ENCODE peak calls at places on chromosomes 7 and 10, in five cellular contexts. One of them, this sample, is unnamed.

GRCh38 chr10:17445400-17445998 is 8.9 kb downstream of the ST8SIA6 start:
- DNase-seq in posterior cingulate gyrus: no peak
- DNase-seq in gastrocnemius medialis: no peak
- DNase-seq in GM04504: no peak
- DNase-seq in activated naive CD4-positive, alpha-beta T cell: no peak
- DNase-seq in this sample: no peak

GRCh38 chr10:128546651-128547165 is 420.5 kb upstream of the MKI67 start:
- DNase-seq in activated naive CD4-positive, alpha-beta T cell: no peak
- DNase-seq in posterior cingulate gyrus: no peak
- DNase-seq in GM04504: no peak
- DNase-seq in gastrocnemius medialis: no peak
- DNase-seq in this sample: no peak

GRCh38 chr7:112138453-112138852 is 67.7 kb downstream of the DOCK4 start:
- DNase-seq in gastrocnemius medialis: no peak
- DNase-seq in posterior cingulate gyrus: no peak
- DNase-seq in activated naive CD4-positive, alpha-beta T cell: no peak
- DNase-seq in GM04504: no peak
- DNase-seq in this sample: no peak

GRCh38 chr10:124221356-124222297 is 128.2 kb upstream of the CHST15 start:
- DNase-seq in gastrocnemius medialis: no peak
- DNase-seq in posterior cingulate gyrus: no peak
- DNase-seq in activated naive CD4-positive, alpha-beta T cell: no peak
- DNase-seq in GM04504: no peak
- DNase-seq in this sample: peak

GRCh38 chr10:16828731-16829175 is 11.5 kb upstream of the RSU1 start:
- DNase-seq in GM04504: peak
- DNase-seq in activated naive CD4-positive, alpha-beta T cell: no peak
- DNase-seq in posterior cingulate gyrus: no peak
- DNase-seq in gastrocnemius medialis: no peak
- DNase-seq in this sample: peak

GRCh38 chr7:44267719-44268413 is 57.5 kb downstream of the CAMK2B start:
- DNase-seq in posterior cingulate gyrus: no peak
- DNase-seq in GM04504: no peak
- DNase-seq in activated naive CD4-positive, alpha-beta T cell: no peak
- DNase-seq in gastrocnemius medialis: no peak
- DNase-seq in this sample: no peak

GRCh38 chr7:127833641-127834040 is 181.6 kb downstream of the SND1 start:
- DNase-seq in posterior cingulate gyrus: no peak
- DNase-seq in GM04504: no peak
- DNase-seq in gastrocnemius medialis: no peak
- DNase-seq in activated naive CD4-positive, alpha-beta T cell: no peak
- DNase-seq in this sample: peak

GRCh38 chr7:51062222-51062987 is 254.2 kb downstream of the COBL start:
- DNase-seq in posterior cingulate gyrus: peak
- DNase-seq in gastrocnemius medialis: no peak
- DNase-seq in GM04504: no peak
- DNase-seq in activated naive CD4-positive, alpha-beta T cell: no peak
- DNase-seq in this sample: no peak

GRCh38 chr10:131799429-131799828 is 101.4 kb upstream of the PPP2R2D start:
- DNase-seq in GM04504: no peak
- DNase-seq in activated naive CD4-positive, alpha-beta T cell: no peak
- DNase-seq in posterior cingulate gyrus: no peak
- DNase-seq in gastrocnemius medialis: no peak
- DNase-seq in this sample: no peak

GRCh38 chr7:17633099-17633498 is 307.2 kb downstream of the SNX13 start:
- DNase-seq in GM04504: peak
- DNase-seq in posterior cingulate gyrus: no peak
- DNase-seq in gastrocnemius medialis: no peak
- DNase-seq in activated naive CD4-positive, alpha-beta T cell: no peak
- DNase-seq in this sample: peak

GRCh38 chr10:21421794-21422193 is 103.7 kb downstream of the SKIDA1 start:
- DNase-seq in GM04504: no peak
- DNase-seq in posterior cingulate gyrus: no peak
- DNase-seq in gastrocnemius medialis: no peak
- DNase-seq in activated naive CD4-positive, alpha-beta T cell: no peak
- DNase-seq in this sample: no peak

GRCh38 chr10:15545884-15546283 is 173.8 kb downstream of the ITGA8 start:
- DNase-seq in posterior cingulate gyrus: no peak
- DNase-seq in GM04504: no peak
- DNase-seq in gastrocnemius medialis: no peak
- DNase-seq in activated naive CD4-positive, alpha-beta T cell: no peak
- DNase-seq in this sample: no peak

GRCh38 chr7:42314696-42315095 is 77.7 kb upstream of the GLI3 start:
- DNase-seq in gastrocnemius medialis: no peak
- DNase-seq in posterior cingulate gyrus: no peak
- DNase-seq in GM04504: no peak
- DNase-seq in activated naive CD4-positive, alpha-beta T cell: no peak
- DNase-seq in this sample: no peak

GRCh38 chr7:157587487-157588270 is 250.9 kb downstream of the DNAJB6 start:
- DNase-seq in GM04504: no peak
- DNase-seq in activated naive CD4-positive, alpha-beta T cell: no peak
- DNase-seq in gastrocnemius medialis: no peak
- DNase-seq in posterior cingulate gyrus: no peak
- DNase-seq in this sample: no peak

GRCh38 chr10:42875792-42876191 is 93.2 kb downstream of the BMS1 start:
- DNase-seq in GM04504: peak
- DNase-seq in gastrocnemius medialis: no peak
- DNase-seq in posterior cingulate gyrus: no peak
- DNase-seq in activated naive CD4-positive, alpha-beta T cell: no peak
- DNase-seq in this sample: peak

GRCh38 chr7:45982132-45982531 is 61.1 kb upstream of the IGFBP3 start:
- DNase-seq in posterior cingulate gyrus: no peak
- DNase-seq in activated naive CD4-positive, alpha-beta T cell: no peak
- DNase-seq in gastrocnemius medialis: no peak
- DNase-seq in GM04504: no peak
- DNase-seq in this sample: no peak

GRCh38 chr7:143396625-143397556 is 11.8 kb downstream of the EPHA1 start:
- DNase-seq in activated naive CD4-positive, alpha-beta T cell: no peak
- DNase-seq in posterior cingulate gyrus: no peak
- DNase-seq in GM04504: no peak
- DNase-seq in gastrocnemius medialis: no peak
- DNase-seq in this sample: no peak

GRCh38 chr7:234712-235553 is 42.6 kb downstream of the FAM20C start:
- DNase-seq in posterior cingulate gyrus: no peak
- DNase-seq in GM04504: peak
- DNase-seq in gastrocnemius medialis: peak
- DNase-seq in activated naive CD4-positive, alpha-beta T cell: no peak
- DNase-seq in this sample: peak

GRCh38 chr10:3961082-3961481 is 176.1 kb upstream of the KLF6 start:
- DNase-seq in gastrocnemius medialis: no peak
- DNase-seq in posterior cingulate gyrus: no peak
- DNase-seq in GM04504: no peak
- DNase-seq in activated naive CD4-positive, alpha-beta T cell: no peak
- DNase-seq in this sample: no peak

GRCh38 chr7:83751217-83751616 is 102.3 kb upstream of the SEMA3E start:
- DNase-seq in activated naive CD4-positive, alpha-beta T cell: no peak
- DNase-seq in GM04504: no peak
- DNase-seq in gastrocnemius medialis: no peak
- DNase-seq in posterior cingulate gyrus: no peak
- DNase-seq in this sample: peak

GRCh38 chr7:131656980-131657725 is 100.7 kb upstream of the PODXL start:
- DNase-seq in activated naive CD4-positive, alpha-beta T cell: no peak
- DNase-seq in GM04504: no peak
- DNase-seq in posterior cingulate gyrus: no peak
- DNase-seq in gastrocnemius medialis: no peak
- DNase-seq in this sample: no peak

GRCh38 chr10:132144086-132144485 is 42.7 kb upstream of the DPYSL4 start:
- DNase-seq in activated naive CD4-positive, alpha-beta T cell: no peak
- DNase-seq in gastrocnemius medialis: no peak
- DNase-seq in posterior cingulate gyrus: peak
- DNase-seq in GM04504: no peak
- DNase-seq in this sample: no peak

GRCh38 chr10:30080161-30080560 is 20.8 kb upstream of the JCAD start:
- DNase-seq in posterior cingulate gyrus: no peak
- DNase-seq in GM04504: no peak
- DNase-seq in activated naive CD4-positive, alpha-beta T cell: no peak
- DNase-seq in gastrocnemius medialis: no peak
- DNase-seq in this sample: no peak

GRCh38 chr7:6631605-6632004 is 5.5 kb upstream of the ZNF316 start:
- DNase-seq in posterior cingulate gyrus: no peak
- DNase-seq in gastrocnemius medialis: no peak
- DNase-seq in activated naive CD4-positive, alpha-beta T cell: no peak
- DNase-seq in GM04504: no peak
- DNase-seq in this sample: no peak

GRCh38 chr7:93148135-93148534 is at the start of gene SAMD9L:
- DNase-seq in activated naive CD4-positive, alpha-beta T cell: no peak
- DNase-seq in GM04504: no peak
- DNase-seq in posterior cingulate gyrus: no peak
- DNase-seq in gastrocnemius medialis: no peak
- DNase-seq in this sample: peak

GRCh38 chr7:98679741-98680140 is 62.7 kb downstream of the NPTX2 start:
- DNase-seq in activated naive CD4-positive, alpha-beta T cell: no peak
- DNase-seq in GM04504: no peak
- DNase-seq in posterior cingulate gyrus: no peak
- DNase-seq in gastrocnemius medialis: no peak
- DNase-seq in this sample: no peak

This sample was measured in adipocyte.